ENCODE peak calls at places on chromosome 10, in ten cellular contexts. One of them, this sample, is unnamed.

GRCh38 chr10:123655763-123656162 is 10.4 kb upstream of the GPR26 start:
- DNase-seq in AG04449: no peak
- DNase-seq in NCI-H446: no peak
- DNase-seq in ELR: peak; percentile 58
- DNase-seq in HEK293T: no peak
- DNase-seq in erythroblast: no peak
- DNase-seq in germinal center: no peak
- DNase-seq in CD4-positive, CD25-positive, alpha-beta regulatory T cell: no peak
- DNase-seq in ovary: no peak
- DNase-seq in NCI-H1436: no peak
- DNase-seq in this sample: no peak

GRCh38 chr10:132448248-132448731 is 51.3 kb downstream of the PWWP2B start:
- DNase-seq in AG04449: no peak
- DNase-seq in NCI-H446: no peak
- DNase-seq in ELR: peak; percentile 48
- DNase-seq in HEK293T: peak; percentile 90
- DNase-seq in erythroblast: peak; percentile 88
- DNase-seq in germinal center: peak; percentile 75
- DNase-seq in CD4-positive, CD25-positive, alpha-beta regulatory T cell: peak; percentile 23
- DNase-seq in ovary: no peak
- DNase-seq in NCI-H1436: peak; percentile 50
- DNase-seq in this sample: peak; percentile 88

GRCh38 chr10:67697646-67698245 is 1.8 kb upstream of the CTNNA3 start:
- DNase-seq in AG04449: no peak
- DNase-seq in NCI-H446: peak; percentile 41
- DNase-seq in ELR: peak; percentile 65
- DNase-seq in HEK293T: peak; percentile 35
- DNase-seq in erythroblast: peak; percentile 34
- DNase-seq in germinal center: peak; percentile 37
- DNase-seq in CD4-positive, CD25-positive, alpha-beta regulatory T cell: no peak
- DNase-seq in ovary: no peak
- DNase-seq in NCI-H1436: peak; percentile 43
- DNase-seq in this sample: peak; percentile 33

GRCh38 chr10:84375011-84375410 is 46.6 kb downstream of the CCSER2 start:
- DNase-seq in AG04449: peak; percentile 19
- DNase-seq in NCI-H446: peak; percentile 60
- DNase-seq in ELR: peak; percentile 65
- DNase-seq in HEK293T: peak; percentile 19
- DNase-seq in erythroblast: peak; percentile 43
- DNase-seq in germinal center: peak; percentile 8
- DNase-seq in CD4-positive, CD25-positive, alpha-beta regulatory T cell: peak; percentile 12
- DNase-seq in ovary: peak; percentile 37
- DNase-seq in NCI-H1436: peak; percentile 30
- DNase-seq in this sample: no peak

GRCh38 chr10:17394854-17395253 is 59.5 kb downstream of the ST8SIA6 start:
- DNase-seq in AG04449: no peak
- DNase-seq in NCI-H446: no peak
- DNase-seq in ELR: no peak
- DNase-seq in HEK293T: no peak
- DNase-seq in erythroblast: no peak
- DNase-seq in germinal center: no peak
- DNase-seq in CD4-positive, CD25-positive, alpha-beta regulatory T cell: no peak
- DNase-seq in ovary: no peak
- DNase-seq in NCI-H1436: no peak
- DNase-seq in this sample: no peak

GRCh38 chr10:31929986-31930675 is 1.5 kb upstream of the ARHGAP12 start:
- DNase-seq in AG04449: no peak
- DNase-seq in NCI-H446: peak; percentile 18
- DNase-seq in ELR: peak; percentile 49
- DNase-seq in HEK293T: no peak
- DNase-seq in erythroblast: peak; percentile 60
- DNase-seq in germinal center: peak; percentile 33
- DNase-seq in CD4-positive, CD25-positive, alpha-beta regulatory T cell: peak; percentile 8
- DNase-seq in ovary: no peak
- DNase-seq in NCI-H1436: no peak
- DNase-seq in this sample: no peak

GRCh38 chr10:27490807-27491206 is 13.3 kb upstream of the RAB18 start:
- DNase-seq in AG04449: no peak
- DNase-seq in NCI-H446: peak; percentile 39
- DNase-seq in ELR: peak; percentile 19
- DNase-seq in HEK293T: no peak
- DNase-seq in erythroblast: no peak
- DNase-seq in germinal center: no peak
- DNase-seq in CD4-positive, CD25-positive, alpha-beta regulatory T cell: no peak
- DNase-seq in ovary: no peak
- DNase-seq in NCI-H1436: no peak
- DNase-seq in this sample: no peak

GRCh38 chr10:17123961-17124360 is 5.7 kb downstream of the CUBN start:
- DNase-seq in AG04449: no peak
- DNase-seq in NCI-H446: no peak
- DNase-seq in ELR: no peak
- DNase-seq in HEK293T: no peak
- DNase-seq in erythroblast: no peak
- DNase-seq in germinal center: no peak
- DNase-seq in CD4-positive, CD25-positive, alpha-beta regulatory T cell: no peak
- DNase-seq in ovary: no peak
- DNase-seq in NCI-H1436: no peak
- DNase-seq in this sample: no peak

GRCh38 chr10:14667270-14667669 is 107.4 kb downstream of the FAM107B start:
- DNase-seq in AG04449: no peak
- DNase-seq in NCI-H446: no peak
- DNase-seq in ELR: no peak
- DNase-seq in HEK293T: no peak
- DNase-seq in erythroblast: no peak
- DNase-seq in germinal center: no peak
- DNase-seq in CD4-positive, CD25-positive, alpha-beta regulatory T cell: no peak
- DNase-seq in ovary: no peak
- DNase-seq in NCI-H1436: no peak
- DNase-seq in this sample: no peak

GRCh38 chr10:51960494-51960895 is 261.1 kb upstream of the CSTF2T start:
- DNase-seq in AG04449: no peak
- DNase-seq in NCI-H446: peak; percentile 54
- DNase-seq in ELR: peak; percentile 58
- DNase-seq in HEK293T: peak; percentile 43
- DNase-seq in erythroblast: peak; percentile 15
- DNase-seq in germinal center: peak; percentile 16
- DNase-seq in CD4-positive, CD25-positive, alpha-beta regulatory T cell: no peak
- DNase-seq in ovary: no peak
- DNase-seq in NCI-H1436: peak; percentile 6
- DNase-seq in this sample: peak; percentile 7

GRCh38 chr10:101295266-101295665 is 58.7 kb upstream of the BTRC start:
- DNase-seq in AG04449: no peak
- DNase-seq in NCI-H446: no peak
- DNase-seq in ELR: no peak
- DNase-seq in HEK293T: no peak
- DNase-seq in erythroblast: no peak
- DNase-seq in germinal center: no peak
- DNase-seq in CD4-positive, CD25-positive, alpha-beta regulatory T cell: no peak
- DNase-seq in ovary: no peak
- DNase-seq in NCI-H1436: no peak
- DNase-seq in this sample: no peak